ENCODE peak calls at places on chromosomes 3 and 15, in five cellular contexts. O, I, U, Q and B are unnamed samples.

GRCh38 chr3:155079795-155080546 is at the start of gene MME:
- DNase-seq in O (no peak), I (peak; percentile 81), U (no peak), Q (peak; percentile 45), B (no peak)

GRCh38 chr3:4741404-4742307 is 237.6 kb upstream of the BHLHE40 start:
- DNase-seq in O (peak; percentile 90), I (no peak), U (peak; percentile 83), Q (peak; percentile 98), B (no peak)

GRCh38 chr15:50883903-50884302 is 24.6 kb upstream of the AP4E1 start:
- DNase-seq in O (no peak), I (no peak), U (no peak), Q (no peak), B (no peak)

GRCh38 chr3:43093006-43093405 is 12.9 kb downstream of the POMGNT2 start:
- DNase-seq in O (no peak), I (no peak), U (no peak), Q (no peak), B (no peak)

GRCh38 chr3:16871915-16872842 is 12.6 kb upstream of the PLCL2 start:
- DNase-seq in O (no peak), I (no peak), U (no peak), Q (no peak), B (no peak)

GRCh38 chr3:188432826-188433525 is 279.0 kb downstream of the LPP start:
- DNase-seq in O (peak; percentile 25), I (no peak), U (no peak), Q (no peak), B (no peak)

GRCh38 chr3:126022741-126023359 is 53.9 kb downstream of the ROPN1B start:
- DNase-seq in O (no peak), I (no peak), U (no peak), Q (no peak), B (no peak)

GRCh38 chr3:13483988-13484695 is 4.0 kb downstream of the HDAC11 start:
- DNase-seq in O (no peak), I (no peak), U (no peak), Q (no peak), B (no peak)

GRCh38 chr3:28476194-28476593 is 127.6 kb upstream of the AZI2 start:
- DNase-seq in O (no peak), I (peak; percentile 65), U (peak; percentile 29), Q (peak; percentile 38), B (no peak)

GRCh38 chr3:124985358-124985757 is 50.8 kb upstream of the MUC13 start:
- DNase-seq in O (no peak), I (no peak), U (peak; percentile 12), Q (peak; percentile 40), B (no peak)

GRCh38 chr3:129623447-129624118 is 17.1 kb upstream of the PLXND1 start:
- DNase-seq in O (peak; percentile 64), I (no peak), U (no peak), Q (no peak), B (no peak)

GRCh38 chr3:134029256-134029733 is 430 bp downstream of the SLCO2A1 start:
- DNase-seq in O (no peak), I (no peak), U (no peak), Q (no peak), B (no peak)

GRCh38 chr3:98869391-98869790 is 32.1 kb downstream of the DCBLD2 start:
- DNase-seq in O (no peak), I (no peak), U (no peak), Q (no peak), B (no peak)

GRCh38 chr3:45817788-45818523 is 21.6 kb upstream of the SLC6A20 start:
- DNase-seq in O (peak; percentile 90), I (no peak), U (peak; percentile 96), Q (peak; percentile 90), B (no peak)

GRCh38 chr3:144052275-144052674 is 80.7 kb downstream of the DIPK2A start:
- DNase-seq in O (no peak), I (no peak), U (no peak), Q (no peak), B (no peak)

GRCh38 chr15:70132148-70132547 is 34.4 kb upstream of the TLE3 start:
- DNase-seq in O (peak; percentile 79), I (no peak), U (no peak), Q (no peak), B (no peak)

GRCh38 chr3:167300210-167300609 is 79.9 kb downstream of the ZBBX start:
- DNase-seq in O (no peak), I (no peak), U (no peak), Q (no peak), B (no peak)

GRCh38 chr15:24848050-24848449 is 106.7 kb upstream of the SNRPN start:
- DNase-seq in O (no peak), I (peak; percentile 75), U (no peak), Q (no peak), B (no peak)

GRCh38 chr3:43996379-43997301 is 245.0 kb upstream of the TOPAZ1 start:
- DNase-seq in O (no peak), I (peak; percentile 81), U (no peak), Q (no peak), B (no peak)

GRCh38 chr3:66638717-66639116 is 137.9 kb upstream of the LRIG1 start:
- DNase-seq in O (no peak), I (peak; percentile 43), U (peak; percentile 8), Q (no peak), B (no peak)

GRCh38 chr3:103295974-103296570 is 861.3 kb downstream of the ZPLD1 start:
- DNase-seq in O (no peak), I (peak; percentile 20), U (peak; percentile 19), Q (peak; percentile 0), B (no peak)

GRCh38 chr15:28914483-28915023 is 28.8 kb downstream of the APBA2 start:
- DNase-seq in O (no peak), I (no peak), U (no peak), Q (no peak), B (no peak)

GRCh38 chr3:69695443-69695842 is 43.8 kb upstream of the MITF start:
- DNase-seq in O (no peak), I (no peak), U (no peak), Q (no peak), B (no peak)

GRCh38 chr3:52896613-52897012 is 735 bp downstream of the STIMATE start:
- DNase-seq in O (no peak), I (peak; percentile 40), U (no peak), Q (no peak), B (no peak)

GRCh38 chr3:126930936-126931600 is 51.8 kb upstream of the PLXNA1 start:
- DNase-seq in O (no peak), I (no peak), U (no peak), Q (no peak), B (no peak)

GRCh38 chr15:80875568-80875967 is 96.4 kb downstream of the CEMIP start:
- DNase-seq in O (no peak), I (no peak), U (no peak), Q (no peak), B (no peak)

GRCh38 chr15:85785887-85786777 is 8.6 kb downstream of the KLHL25 start:
- DNase-seq in O (no peak), I (no peak), U (peak; percentile 53), Q (no peak), B (no peak)

GRCh38 chr3:113034011-113034410 is 43.2 kb downstream of the GTPBP8 start:
- DNase-seq in O (no peak), I (no peak), U (no peak), Q (no peak), B (no peak)

GRCh38 chr15:60721706-60722105 is 242.8 kb upstream of the ICE2 start:
- DNase-seq in O (no peak), I (no peak), U (no peak), Q (no peak), B (no peak)

GRCh38 chr3:94862703-94863102 is 799.8 kb downstream of the NSUN3 start:
- DNase-seq in O (no peak), I (peak; percentile 47), U (no peak), Q (no peak), B (no peak)

GRCh38 chr3:13135811-13136321 is 62.6 kb upstream of the IQSEC1 start:
- DNase-seq in O (no peak), I (no peak), U (no peak), Q (no peak), B (no peak)

GRCh38 chr3:69364354-69364753 is 21.5 kb downstream of the FRMD4B start:
- DNase-seq in O (no peak), I (no peak), U (no peak), Q (no peak), B (no peak)

GRCh38 chr3:52402706-52403270 is 42.1 kb downstream of the SEMA3G start:
- DNase-seq in O (no peak), I (no peak), U (no peak), Q (no peak), B (no peak)

DNA sequence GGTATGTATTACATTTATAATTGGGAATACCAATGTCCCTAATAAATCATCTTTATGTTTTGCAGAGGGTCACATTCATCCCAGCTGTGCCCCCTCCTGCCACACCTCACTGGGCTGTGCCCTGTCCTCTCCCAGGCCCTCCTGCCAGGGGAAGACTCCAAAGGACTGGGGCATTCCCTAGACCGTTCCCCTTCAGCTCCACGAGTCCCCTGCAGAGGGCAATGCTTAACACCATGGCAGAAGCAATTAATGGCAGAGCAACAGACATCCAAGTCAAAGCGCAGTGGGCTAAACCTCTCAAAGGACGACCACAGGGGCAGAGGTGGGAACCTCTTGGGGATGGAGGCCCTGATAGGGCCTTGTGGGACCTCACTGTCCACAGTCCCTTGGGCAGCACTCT is 71.3 kb upstream of the SEC13 start:
- DNase-seq in O (no peak), I (peak; percentile 29), U (no peak), Q (no peak), B (no peak)
- TF ChIP-seq CTCF in O (no peak), I (no peak), U (no peak), Q (peak; percentile 32), B (no peak)

GRCh38 chr3:60217156-60217911 is 1033.9 kb downstream of the FHIT start:
- DNase-seq in O (no peak), I (no peak), U (no peak), Q (no peak), B (no peak)
- TF ChIP-seq CTCF in O (no peak), I (no peak), U (no peak), Q (no peak), B (no peak)

GRCh38 chr3:87503901-87504498 is 227.6 kb upstream of the POU1F1 start:
- DNase-seq in O (no peak), I (peak; percentile 75), U (peak; percentile 75), Q (peak; percentile 46), B (no peak)
- TF ChIP-seq CTCF in O (no peak), I (peak; percentile 83), U (peak; percentile 68), Q (peak; percentile 79), B (no peak)

GRCh38 chr3:72447059-72447946 is 400.9 kb downstream of the SHQ1 start:
- DNase-seq in O (peak; percentile 88), I (peak; percentile 97), U (peak; percentile 59), Q (peak; percentile 45), B (peak; percentile 73)
- TF ChIP-seq CTCF in O (no peak), I (peak; percentile 18), U (no peak), Q (no peak), B (no peak)

GRCh38 chr3:159840900-159841299 is 147.7 kb upstream of the IL12A start:
- DNase-seq in O (no peak), I (no peak), U (no peak), Q (no peak), B (no peak)
- TF ChIP-seq CTCF in O (no peak), I (no peak), U (no peak), Q (no peak), B (no peak)